ENCODE peak calls at places on chromosomes 1 and 21, in eight cellular contexts. L is left ventricle myocardium inferior, E is uterus, I is adrenal gland, X is PC-3, Z is endodermal cell, H is ovary, S is BE2C. N is an unnamed sample. For H3K4me1, the result is how much of the 10 kb centered on the place peaks cover.

GRCh38 chr1:45410850-45411509 is 70.7 kb upstream of the MUTYH start:
- DNase-seq in L (no peak), E (no peak), I (no peak), X (peak), Z (no peak), H (no peak), S (no peak), N (no peak)

GRCh38 chr21:28308516-28308915 is 684.2 kb downstream of the LTN1 start:
- DNase-seq in L (no peak), E (no peak), I (no peak), X (peak), Z (no peak), H (no peak), S (no peak), N (no peak)

GRCh38 chr1:205926213-205926612 is 17.0 kb downstream of the SLC26A9 start:
- DNase-seq in L (no peak), E (no peak), I (no peak), X (no peak), Z (peak), H (no peak), S (no peak), N (no peak)

GRCh38 chr1:196400478-196401453 is 207.5 kb downstream of the KCNT2 start:
- DNase-seq in L (no peak), E (no peak), I (peak), X (peak), Z (no peak), H (peak), S (no peak), N (peak)

GRCh38 chr1:211135342-211135950 is 1.5 kb upstream of the KCNH1 start:
- DNase-seq in L (no peak), E (no peak), I (no peak), X (peak), Z (no peak), H (no peak), S (no peak), N (no peak)

GRCh38 chr1:95257758-95258157 is 23.7 kb downstream of the RWDD3 start:
- DNase-seq in L (no peak), E (no peak), I (no peak), X (peak), Z (no peak), H (no peak), S (no peak), N (no peak)

GRCh38 chr21:46227811-46228344 is 696 bp downstream of the LSS start:
- DNase-seq in L (no peak), E (no peak), I (no peak), X (no peak), Z (peak), H (no peak), S (no peak), N (no peak)

GRCh38 chr1:193143285-193143684 is 21.5 kb downstream of the CDC73 start:
- DNase-seq in L (no peak), E (no peak), I (no peak), X (peak), Z (no peak), H (no peak), S (no peak), N (no peak)

GRCh38 chr21:19507682-19508260 is 1104.2 kb upstream of the TMPRSS15 start:
- DNase-seq in L (no peak), E (no peak), I (no peak), X (peak), Z (peak), H (no peak), S (no peak), N (no peak)

GRCh38 chr1:100606438-100606837 is 68.5 kb downstream of the GPR88 start:
- DNase-seq in L (peak), E (peak), I (peak), X (peak), Z (peak), H (peak), S (no peak), N (no peak)

GRCh38 chr1:194300776-194301175 is 1114.4 kb upstream of the B3GALT2 start:
- DNase-seq in L (no peak), E (no peak), I (no peak), X (no peak), Z (no peak), H (no peak), S (no peak), N (no peak)

GRCh38 chr1:210001751-210002150 is 63.7 kb downstream of the SYT14 start:
- DNase-seq in L (no peak), E (no peak), I (peak), X (no peak), Z (no peak), H (no peak), S (no peak), N (no peak)

GRCh38 chr1:2214541-2215241 is 13.4 kb upstream of the SKI start:
- DNase-seq in L (peak), E (peak), I (peak), X (no peak), Z (peak), H (peak), S (no peak), N (no peak)

GRCh38 chr21:44043613-44044012 is 31.5 kb downstream of the TRAPPC10 start:
- DNase-seq in L (no peak), E (no peak), I (no peak), X (no peak), Z (no peak), H (no peak), S (no peak), N (no peak)

GRCh38 chr1:150473659-150474058 is 13.6 kb upstream of the TARS2 start:
- DNase-seq in L (no peak), E (peak), I (peak), X (no peak), Z (no peak), H (peak), S (no peak), N (no peak)

GRCh38 chr21:39363607-39364555 is 15.0 kb upstream of the HMGN1 start:
- DNase-seq in L (no peak), E (no peak), I (no peak), X (no peak), Z (no peak), H (no peak), S (no peak), N (no peak)

GRCh38 chr1:69911301-69911801 is 294.0 kb downstream of the LRRC40 start:
- DNase-seq in L (no peak), E (no peak), I (no peak), X (peak), Z (no peak), H (no peak), S (no peak), N (no peak)

GRCh38 chr1:78779831-78780230 is 130.2 kb downstream of the IFI44 start:
- DNase-seq in L (no peak), E (no peak), I (no peak), X (no peak), Z (no peak), H (no peak), S (no peak), N (no peak)

GRCh38 chr1:89546082-89546889 is 21.7 kb downstream of the LRRC8B start:
- DNase-seq in L (no peak), E (no peak), I (peak), X (peak), Z (no peak), H (no peak), S (no peak), N (no peak)

GRCh38 chr21:38768385-38769071 is 37.2 kb upstream of the ETS2 start:
- DNase-seq in L (no peak), E (no peak), I (no peak), X (peak), Z (no peak), H (no peak), S (no peak), N (no peak)

DNA sequence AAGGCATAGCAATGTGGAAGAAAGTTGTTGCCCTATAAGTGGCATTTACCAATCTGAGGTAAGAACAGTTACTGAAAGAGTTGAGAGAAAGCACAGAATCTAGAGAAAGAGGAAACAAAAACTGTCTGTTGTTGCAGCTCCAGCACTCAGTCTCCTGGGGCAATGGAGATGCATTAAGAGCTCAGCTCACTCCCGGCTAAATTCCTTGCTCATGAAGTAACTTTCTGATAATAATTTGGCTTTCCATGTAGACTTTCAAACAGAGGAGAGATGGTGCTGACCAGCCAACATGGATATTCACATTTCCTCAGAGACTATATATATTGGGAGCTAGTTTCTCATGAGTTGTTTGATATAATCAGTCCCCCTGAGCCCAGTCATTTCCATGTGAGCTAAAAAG is 135.3 kb downstream of the GDAP2 start:
- DNase-seq in L (no peak), E (no peak), I (no peak), X (no peak), Z (no peak), H (no peak), S (no peak), N (no peak)
- H3K4me1 ChIP-seq in L (under half), E (under half), I (under half), X (under half), Z (under half), H (under half), S (under half), N (under half)

GRCh38 chr21:42258150-42258884 is 39.4 kb downstream of the ABCG1 start:
- DNase-seq in L (peak), E (peak), I (peak), X (peak), Z (peak), H (peak), S (peak), N (peak)
- TF ChIP-seq CTCF in L (peak), E (peak), I (peak), X (peak), Z (peak), H (peak), S (peak), N (peak)

GRCh38 chr1:201942129-201942495 is 4.2 kb downstream of the LMOD1 start:
- DNase-seq in L (no peak), E (no peak), I (no peak), X (no peak), Z (no peak), H (no peak), S (no peak), N (no peak)
- H3K4me3 ChIP-seq in L (peak), E (peak), I (no peak), X (no peak), Z (peak), H (peak), S (no peak), N (no peak)

GRCh38 chr21:15352009-15352408 is 287.2 kb upstream of the NRIP1 start:
- DNase-seq in L (no peak), E (no peak), I (no peak), X (no peak), Z (no peak), H (no peak), S (no peak), N (no peak)
- H3K4me1 ChIP-seq in L (under half), E (under half), I (under half), X (under half), Z (under half), H (under half), S (under half), N (under half)